ENCODE peak calls at places on chromosomes 1 and 21, in five cellular contexts. Z is uterus, C is fibroblast of pulmonary artery, T is OCI-LY7, U is PC-9. N is an unnamed sample.

GRCh38 chr1:19643602-19644419 is at the start of gene NBL1:
- DNase-seq in C (peak; percentile 67), Z (peak; percentile 78), U (no peak), T (no peak), N (peak; percentile 64)

GRCh38 chr1:160108888-160109662 is 6.5 kb upstream of the ATP1A2 start:
- DNase-seq in T (peak; percentile 81), C (peak; percentile 68), Z (no peak), U (peak; percentile 51), N (peak; percentile 67)

GRCh38 chr1:163290025-163290610 is 31.6 kb upstream of the NUF2 start:
- DNase-seq in T (no peak), U (no peak), Z (no peak), C (peak; percentile 96), N (peak; percentile 32)

GRCh38 chr1:97906567-97907228 is 14.1 kb downstream of the DPYD start:
- DNase-seq in U (peak; percentile 52), C (peak; percentile 97), T (no peak), Z (peak; percentile 32), N (peak; percentile 97)

GRCh38 chr1:170010443-170010842 is 64.1 kb downstream of the KIFAP3 start:
- DNase-seq in U (no peak), T (peak; percentile 54), C (peak; percentile 84), Z (peak; percentile 41), N (peak; percentile 86)

GRCh38 chr1:27945020-27945419 is 10.2 kb downstream of the SMPDL3B start:
- DNase-seq in T (no peak), Z (no peak), C (no peak), U (no peak), N (no peak)

GRCh38 chr1:160096491-160097116 is 1.8 kb downstream of the IGSF8 start:
- DNase-seq in U (peak; percentile 75), C (peak; percentile 16), Z (no peak), T (no peak), N (peak; percentile 49)

GRCh38 chr1:150560011-150560438 is 10.8 kb downstream of the ADAMTSL4 start:
- DNase-seq in Z (peak; percentile 81), C (peak; percentile 68), U (no peak), T (peak; percentile 87), N (peak; percentile 60)

GRCh38 chr1:33698316-33699035 is 165.4 kb upstream of the HMGB4 start:
- DNase-seq in C (no peak), U (no peak), Z (no peak), T (no peak), N (no peak)

GRCh38 chr1:162349635-162350330 is 26.9 kb downstream of the SPATA46 start:
- DNase-seq in U (peak; percentile 95), Z (no peak), C (peak; percentile 90), T (no peak), N (peak; percentile 78)

GRCh38 chr1:205988585-205988995 is 14.6 kb downstream of the RAB7B start:
- DNase-seq in Z (no peak), C (no peak), T (no peak), U (no peak), N (no peak)

GRCh38 chr1:17979815-17980214 is 127.8 kb upstream of the IGSF21 start:
- DNase-seq in U (no peak), C (no peak), Z (no peak), T (peak; percentile 27), N (no peak)

GRCh38 chr1:224435999-224436398 is 1.4 kb upstream of the WDR26 start:
- DNase-seq in T (no peak), U (peak; percentile 82), Z (no peak), C (no peak), N (no peak)

GRCh38 chr1:31781138-31782065 is 17.3 kb upstream of the ADGRB2 start:
- DNase-seq in Z (no peak), C (no peak), T (no peak), U (no peak), N (peak; percentile 53)

GRCh38 chr1:116453906-116454305 is 80.9 kb downstream of the ATP1A1 start:
- DNase-seq in U (peak; percentile 79), C (no peak), T (no peak), Z (no peak), N (no peak)

GRCh38 chr1:8602471-8603219 is 214.8 kb downstream of the RERE start:
- DNase-seq in Z (no peak), U (no peak), T (no peak), C (no peak), N (no peak)

GRCh38 chr1:6483010-6483760 is 8.3 kb downstream of the PLEKHG5 start:
- DNase-seq in Z (no peak), C (no peak), T (no peak), U (no peak), N (no peak)

GRCh38 chr1:167148388-167148787 is 54.5 kb downstream of the STYXL2 start:
- DNase-seq in C (no peak), U (no peak), Z (no peak), T (no peak), N (no peak)

GRCh38 chr1:99737016-99737415 is 29.4 kb downstream of the FRRS1 start:
- DNase-seq in C (peak; percentile 80), T (peak; percentile 25), U (peak; percentile 47), Z (peak; percentile 28), N (peak; percentile 78)

GRCh38 chr1:119773711-119774241 is 5.1 kb upstream of the HMGCS2 start:
- DNase-seq in T (no peak), Z (no peak), C (no peak), U (peak; percentile 78), N (no peak)

GRCh38 chr1:197732187-197732586 is 43.1 kb downstream of the DENND1B start:
- DNase-seq in C (no peak), Z (no peak), U (no peak), T (no peak), N (no peak)

GRCh38 chr1:160622885-160623633 is 23.8 kb downstream of the SLAMF1 start:
- DNase-seq in Z (no peak), C (no peak), T (peak; percentile 56), U (no peak), N (no peak)

GRCh38 chr21:26834181-26834945 is 10.8 kb downstream of the ADAMTS1 start:
- DNase-seq in T (no peak), C (peak; percentile 38), U (no peak), Z (no peak), N (peak; percentile 67)

GRCh38 chr1:115158181-115158580 is 68.9 kb upstream of the TSPAN2 start:
- DNase-seq in C (peak; percentile 63), T (no peak), Z (peak; percentile 49), U (no peak), N (peak; percentile 79)

GRCh38 chr1:235073331-235073967 is 55.2 kb downstream of the TOMM20 start:
- DNase-seq in Z (no peak), C (no peak), T (no peak), U (peak; percentile 99), N (no peak)

GRCh38 chr21:37855568-37856391 is 60.5 kb downstream of the KCNJ6 start:
- DNase-seq in U (no peak), T (no peak), Z (no peak), C (peak; percentile 54), N (peak; percentile 22)

GRCh38 chr21:42666023-42666747 is 12.8 kb downstream of the PDE9A start:
- DNase-seq in C (no peak), U (no peak), Z (no peak), T (peak; percentile 65), N (no peak)

GRCh38 chr1:244391761-244392160 is 59.9 kb downstream of the ADSS2 start:
- DNase-seq in U (peak; percentile 76), Z (no peak), T (no peak), C (no peak), N (no peak)

GRCh38 chr21:32728455-32729237 is 833 bp upstream of the SYNJ1 start:
- DNase-seq in C (no peak), T (no peak), U (no peak), Z (no peak), N (no peak)

GRCh38 chr1:44636711-44637589 is 37.3 kb downstream of the TMEM53 start:
- DNase-seq in Z (peak; percentile 71), U (peak; percentile 12), T (no peak), C (no peak), N (no peak)

GRCh38 chr21:45263534-45263933 is 24.2 kb downstream of the POFUT2 start:
- DNase-seq in Z (no peak), U (no peak), C (no peak), T (no peak), N (no peak)

GRCh38 chr1:201281573-201281972 is 1.7 kb upstream of the PKP1 start:
- DNase-seq in U (no peak), T (no peak), C (no peak), Z (no peak), N (peak; percentile 28)

GRCh38 chr1:151859814-151860405 is 6.4 kb upstream of the THEM5 start:
- DNase-seq in U (no peak), Z (no peak), T (no peak), C (no peak), N (no peak)
- H3K4me3 ChIP-seq in U (no peak overlapping the region), Z (no peak overlapping the region), T (no peak overlapping the region), C (no peak overlapping the region), N (no peak overlapping the region)

GRCh38 chr1:173914366-173914871 is 2.7 kb downstream of the SERPINC1 start:
- DNase-seq in Z (no peak), U (no peak), T (peak; percentile 67), C (peak; percentile 29), N (no peak)
- TF ChIP-seq CTCF in Z (no peak), U (peak; percentile 76), T (peak; percentile 95), C (peak; percentile 63), N (peak; percentile 53)

GRCh38 chr1:177171536-177172123 is 872 bp downstream of the BRINP2 start:
- DNase-seq in T (no peak), C (no peak), Z (no peak), U (no peak), N (peak; percentile 26)
- H3K4me3 ChIP-seq in T (no peak overlapping the region), C (no peak overlapping the region), Z (no peak overlapping the region), U (no peak overlapping the region), N (no peak overlapping the region)

DNA sequence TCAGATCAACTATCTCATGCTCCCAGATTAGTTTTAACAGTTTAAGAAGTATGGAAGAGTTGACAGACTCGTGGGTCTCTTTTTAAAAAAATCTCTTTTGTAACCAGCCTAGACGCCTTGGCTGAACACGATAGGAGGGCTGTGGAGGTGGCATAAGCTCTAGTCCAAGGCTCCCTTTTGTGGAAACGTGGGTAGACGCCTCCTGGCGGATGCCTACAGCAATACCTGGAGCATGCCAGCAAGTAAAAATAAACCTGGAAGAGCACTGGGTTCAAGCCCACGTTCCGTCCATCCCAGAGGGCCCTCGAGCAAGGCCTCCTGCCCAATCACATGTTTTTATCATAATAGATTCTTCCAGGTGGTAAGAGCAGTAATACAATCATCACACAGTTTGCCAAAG is 87.9 kb downstream of the RGS7 start:
- DNase-seq in C (no peak), T (no peak), U (no peak), Z (no peak), N (no peak)
- TF ChIP-seq CTCF in C (no peak), T (no peak), U (peak; percentile 24), Z (no peak), N (no peak)